ENCODE peak calls at places on chromosomes 13 and 19, in seven cellular contexts. One of them, this sample, is unnamed.

GRCh38 chr13:41488124-41488523 is 30.8 kb downstream of the RGCC start:
- DNase-seq in CD4-positive, alpha-beta memory T cell: no peak
- DNase-seq in lower lobe of right lung: no peak
- DNase-seq in hepatocyte: no peak
- DNase-seq in vagina: no peak
- DNase-seq in CD8-positive, alpha-beta memory T cell: no peak
- DNase-seq in small intestine: no peak
- DNase-seq in this sample: no peak

GRCh38 chr13:40776232-40776631 is 5.2 kb upstream of the MRPS31 start:
- DNase-seq in CD8-positive, alpha-beta memory T cell: no peak
- DNase-seq in lower lobe of right lung: no peak
- DNase-seq in small intestine: no peak
- DNase-seq in hepatocyte: no peak
- DNase-seq in vagina: no peak
- DNase-seq in CD4-positive, alpha-beta memory T cell: no peak
- DNase-seq in this sample: no peak

GRCh38 chr13:23510544-23510916 is 59.7 kb upstream of the TNFRSF19 start:
- DNase-seq in vagina: no peak
- DNase-seq in CD4-positive, alpha-beta memory T cell: no peak
- DNase-seq in small intestine: no peak
- DNase-seq in CD8-positive, alpha-beta memory T cell: no peak
- DNase-seq in lower lobe of right lung: no peak
- DNase-seq in hepatocyte: no peak
- DNase-seq in this sample: no peak

GRCh38 chr13:31930901-31931522 is 100.6 kb upstream of the FRY start:
- DNase-seq in vagina: no peak
- DNase-seq in hepatocyte: peak
- DNase-seq in small intestine: peak
- DNase-seq in CD8-positive, alpha-beta memory T cell: no peak
- DNase-seq in CD4-positive, alpha-beta memory T cell: no peak
- DNase-seq in lower lobe of right lung: no peak
- DNase-seq in this sample: no peak

GRCh38 chr13:24244802-24245201 is 64.6 kb upstream of the C1QTNF9 start:
- DNase-seq in vagina: no peak
- DNase-seq in hepatocyte: no peak
- DNase-seq in lower lobe of right lung: no peak
- DNase-seq in CD8-positive, alpha-beta memory T cell: no peak
- DNase-seq in CD4-positive, alpha-beta memory T cell: no peak
- DNase-seq in small intestine: no peak
- DNase-seq in this sample: no peak

GRCh38 chr13:34719060-34719875 is 222.8 kb upstream of the NBEA start:
- DNase-seq in CD8-positive, alpha-beta memory T cell: no peak
- DNase-seq in vagina: no peak
- DNase-seq in lower lobe of right lung: no peak
- DNase-seq in small intestine: no peak
- DNase-seq in CD4-positive, alpha-beta memory T cell: no peak
- DNase-seq in hepatocyte: no peak
- DNase-seq in this sample: no peak

GRCh38 chr13:40963927-40964326 is 55.2 kb downstream of the ELF1 start:
- DNase-seq in CD8-positive, alpha-beta memory T cell: no peak
- DNase-seq in small intestine: peak
- DNase-seq in CD4-positive, alpha-beta memory T cell: no peak
- DNase-seq in vagina: no peak
- DNase-seq in hepatocyte: peak
- DNase-seq in lower lobe of right lung: no peak
- DNase-seq in this sample: no peak

GRCh38 chr13:105105471-105105870 is 1430.0 kb downstream of the EFNB2 start:
- DNase-seq in hepatocyte: no peak
- DNase-seq in lower lobe of right lung: no peak
- DNase-seq in CD4-positive, alpha-beta memory T cell: no peak
- DNase-seq in small intestine: no peak
- DNase-seq in vagina: no peak
- DNase-seq in CD8-positive, alpha-beta memory T cell: no peak
- DNase-seq in this sample: no peak

GRCh38 chr13:42740753-42741152 is 40.6 kb upstream of the FAM216B start:
- DNase-seq in lower lobe of right lung: peak
- DNase-seq in CD8-positive, alpha-beta memory T cell: no peak
- DNase-seq in small intestine: peak
- DNase-seq in CD4-positive, alpha-beta memory T cell: no peak
- DNase-seq in hepatocyte: peak
- DNase-seq in vagina: no peak
- DNase-seq in this sample: no peak

GRCh38 chr19:53333071-53333465 is 481 bp upstream of the ZNF845 start:
- DNase-seq in lower lobe of right lung: peak
- DNase-seq in small intestine: no peak
- DNase-seq in CD8-positive, alpha-beta memory T cell: no peak
- DNase-seq in vagina: no peak
- DNase-seq in CD4-positive, alpha-beta memory T cell: no peak
- DNase-seq in hepatocyte: peak
- DNase-seq in this sample: peak

GRCh38 chr19:10878253-10878652 is 6.9 kb downstream of the CARM1 start:
- DNase-seq in CD4-positive, alpha-beta memory T cell: no peak
- DNase-seq in vagina: no peak
- DNase-seq in hepatocyte: no peak
- DNase-seq in small intestine: no peak
- DNase-seq in lower lobe of right lung: no peak
- DNase-seq in CD8-positive, alpha-beta memory T cell: no peak
- DNase-seq in this sample: peak

GRCh38 chr13:49443327-49443688 is 556 bp downstream of the CAB39L start:
- DNase-seq in vagina: no peak
- DNase-seq in lower lobe of right lung: no peak
- DNase-seq in hepatocyte: peak
- DNase-seq in small intestine: no peak
- DNase-seq in CD4-positive, alpha-beta memory T cell: no peak
- DNase-seq in CD8-positive, alpha-beta memory T cell: no peak
- DNase-seq in this sample: peak

GRCh38 chr13:33106656-33107402 is 90.6 kb downstream of the KL start:
- DNase-seq in CD4-positive, alpha-beta memory T cell: no peak
- DNase-seq in small intestine: no peak
- DNase-seq in CD8-positive, alpha-beta memory T cell: no peak
- DNase-seq in vagina: no peak
- DNase-seq in lower lobe of right lung: no peak
- DNase-seq in hepatocyte: no peak
- DNase-seq in this sample: no peak

GRCh38 chr19:8571006-8571411 is 6.2 kb downstream of the MYO1F start:
- DNase-seq in lower lobe of right lung: peak
- DNase-seq in small intestine: peak
- DNase-seq in CD8-positive, alpha-beta memory T cell: peak
- DNase-seq in hepatocyte: no peak
- DNase-seq in CD4-positive, alpha-beta memory T cell: peak
- DNase-seq in vagina: no peak
- DNase-seq in this sample: no peak

GRCh38 chr19:18698321-18699167 is 15.1 kb downstream of the CRTC1 start:
- DNase-seq in small intestine: no peak
- DNase-seq in CD4-positive, alpha-beta memory T cell: no peak
- DNase-seq in CD8-positive, alpha-beta memory T cell: no peak
- DNase-seq in vagina: no peak
- DNase-seq in hepatocyte: no peak
- DNase-seq in lower lobe of right lung: no peak
- DNase-seq in this sample: peak

GRCh38 chr19:52941941-52942370 is 18.7 kb upstream of the ZNF888 start:
- DNase-seq in vagina: no peak
- DNase-seq in CD8-positive, alpha-beta memory T cell: no peak
- DNase-seq in small intestine: peak
- DNase-seq in hepatocyte: peak
- DNase-seq in CD4-positive, alpha-beta memory T cell: no peak
- DNase-seq in lower lobe of right lung: peak
- DNase-seq in this sample: peak

GRCh38 chr19:5472303-5472702 is 17.1 kb downstream of the ZNRF4 start:
- DNase-seq in hepatocyte: no peak
- DNase-seq in small intestine: no peak
- DNase-seq in CD8-positive, alpha-beta memory T cell: no peak
- DNase-seq in vagina: no peak
- DNase-seq in CD4-positive, alpha-beta memory T cell: no peak
- DNase-seq in lower lobe of right lung: no peak
- DNase-seq in this sample: no peak
- H3K4me3 ChIP-seq in hepatocyte: no peak
- H3K4me3 ChIP-seq in small intestine: no peak
- H3K4me3 ChIP-seq in CD8-positive, alpha-beta memory T cell: no peak
- H3K4me3 ChIP-seq in vagina: no peak
- H3K4me3 ChIP-seq in CD4-positive, alpha-beta memory T cell: no peak
- H3K4me3 ChIP-seq in lower lobe of right lung: no peak
- H3K4me3 ChIP-seq in this sample: no peak

GRCh38 chr19:589693-590395 is at the start of gene HCN2:
- DNase-seq in CD4-positive, alpha-beta memory T cell: no peak
- DNase-seq in vagina: no peak
- DNase-seq in small intestine: no peak
- DNase-seq in CD8-positive, alpha-beta memory T cell: no peak
- DNase-seq in hepatocyte: no peak
- DNase-seq in lower lobe of right lung: no peak
- DNase-seq in this sample: no peak

GRCh38 chr19:590750-591098 is 1.0 kb downstream of the HCN2 start:
- DNase-seq in CD4-positive, alpha-beta memory T cell: no peak
- DNase-seq in hepatocyte: no peak
- DNase-seq in small intestine: no peak
- DNase-seq in lower lobe of right lung: no peak
- DNase-seq in CD8-positive, alpha-beta memory T cell: no peak
- DNase-seq in vagina: no peak
- DNase-seq in this sample: no peak

GRCh38 chr19:588758-589692 is 656 bp upstream of the HCN2 start:
- DNase-seq in CD4-positive, alpha-beta memory T cell: no peak
- DNase-seq in CD8-positive, alpha-beta memory T cell: no peak
- DNase-seq in small intestine: no peak
- DNase-seq in vagina: no peak
- DNase-seq in hepatocyte: no peak
- DNase-seq in lower lobe of right lung: no peak
- DNase-seq in this sample: peak

GRCh38 chr19:591099-591958 is 1.6 kb downstream of the HCN2 start:
- DNase-seq in lower lobe of right lung: no peak
- DNase-seq in hepatocyte: peak
- DNase-seq in CD8-positive, alpha-beta memory T cell: no peak
- DNase-seq in small intestine: no peak
- DNase-seq in CD4-positive, alpha-beta memory T cell: no peak
- DNase-seq in vagina: no peak
- DNase-seq in this sample: no peak

GRCh38 chr19:590396-590745 is 690 bp downstream of the HCN2 start:
- DNase-seq in vagina: no peak
- DNase-seq in CD4-positive, alpha-beta memory T cell: peak
- DNase-seq in lower lobe of right lung: no peak
- DNase-seq in hepatocyte: peak
- DNase-seq in small intestine: no peak
- DNase-seq in CD8-positive, alpha-beta memory T cell: no peak
- DNase-seq in this sample: no peak
- H3K4me3 ChIP-seq in vagina: no peak
- H3K4me3 ChIP-seq in CD4-positive, alpha-beta memory T cell: no peak
- H3K4me3 ChIP-seq in lower lobe of right lung: no peak
- H3K4me3 ChIP-seq in hepatocyte: no peak
- H3K4me3 ChIP-seq in small intestine: peak
- H3K4me3 ChIP-seq in CD8-positive, alpha-beta memory T cell: no peak
- H3K4me3 ChIP-seq in this sample: no peak

GRCh38 chr19:49823472-49823871 is 5.4 kb downstream of the MED25 start:
- DNase-seq in hepatocyte: no peak
- DNase-seq in CD8-positive, alpha-beta memory T cell: no peak
- DNase-seq in small intestine: no peak
- DNase-seq in vagina: no peak
- DNase-seq in CD4-positive, alpha-beta memory T cell: no peak
- DNase-seq in lower lobe of right lung: no peak
- DNase-seq in this sample: peak

GRCh38 chr19:49817964-49818690 is at the start of gene MED25:
- DNase-seq in lower lobe of right lung: peak
- DNase-seq in hepatocyte: peak
- DNase-seq in CD8-positive, alpha-beta memory T cell: peak
- DNase-seq in CD4-positive, alpha-beta memory T cell: peak
- DNase-seq in small intestine: peak
- DNase-seq in vagina: no peak
- DNase-seq in this sample: peak

GRCh38 chr19:49818691-49819331 is 722 bp downstream of the MED25 start:
- DNase-seq in vagina: no peak
- DNase-seq in CD8-positive, alpha-beta memory T cell: no peak
- DNase-seq in CD4-positive, alpha-beta memory T cell: no peak
- DNase-seq in small intestine: no peak
- DNase-seq in lower lobe of right lung: no peak
- DNase-seq in hepatocyte: peak
- DNase-seq in this sample: peak

GRCh38 chr19:49816616-49817015 is 1.5 kb upstream of the MED25 start:
- DNase-seq in vagina: no peak
- DNase-seq in lower lobe of right lung: peak
- DNase-seq in CD4-positive, alpha-beta memory T cell: no peak
- DNase-seq in small intestine: no peak
- DNase-seq in CD8-positive, alpha-beta memory T cell: no peak
- DNase-seq in hepatocyte: no peak
- DNase-seq in this sample: no peak

DNA sequence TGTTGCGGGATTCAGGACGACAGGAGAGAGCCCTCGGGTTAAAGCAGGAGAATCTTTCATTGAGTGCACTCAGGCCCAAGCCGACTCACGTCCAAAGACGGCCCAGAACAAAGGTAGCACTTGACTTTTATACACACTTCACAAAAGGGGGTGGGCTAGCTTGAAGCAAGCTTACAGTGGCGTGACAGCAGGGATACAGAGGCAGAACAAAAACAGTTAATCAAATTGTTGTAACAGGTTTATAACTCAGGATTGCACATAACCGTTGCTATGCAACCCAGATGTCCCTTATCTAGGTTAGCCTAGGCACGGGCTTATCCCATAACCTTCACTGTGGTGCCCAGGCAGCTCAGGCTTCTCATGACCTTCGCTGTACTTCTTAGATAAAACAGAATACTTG is 2.0 kb downstream of the MED25 start:
- DNase-seq in small intestine: peak
- DNase-seq in hepatocyte: peak
- DNase-seq in vagina: no peak
- DNase-seq in CD8-positive, alpha-beta memory T cell: no peak
- DNase-seq in lower lobe of right lung: no peak
- DNase-seq in CD4-positive, alpha-beta memory T cell: no peak
- DNase-seq in this sample: no peak
- H3K4me3 ChIP-seq in small intestine: no peak
- H3K4me3 ChIP-seq in hepatocyte: no peak
- H3K4me3 ChIP-seq in vagina: no peak
- H3K4me3 ChIP-seq in CD8-positive, alpha-beta memory T cell: no peak
- H3K4me3 ChIP-seq in lower lobe of right lung: no peak
- H3K4me3 ChIP-seq in CD4-positive, alpha-beta memory T cell: no peak
- H3K4me3 ChIP-seq in this sample: peak

GRCh38 chr13:55788548-55788947 is 1352.2 kb upstream of the PRR20A start:
- DNase-seq in CD4-positive, alpha-beta memory T cell: no peak
- DNase-seq in small intestine: no peak
- DNase-seq in hepatocyte: no peak
- DNase-seq in vagina: no peak
- DNase-seq in CD8-positive, alpha-beta memory T cell: no peak
- DNase-seq in lower lobe of right lung: no peak
- DNase-seq in this sample: no peak

DNA sequence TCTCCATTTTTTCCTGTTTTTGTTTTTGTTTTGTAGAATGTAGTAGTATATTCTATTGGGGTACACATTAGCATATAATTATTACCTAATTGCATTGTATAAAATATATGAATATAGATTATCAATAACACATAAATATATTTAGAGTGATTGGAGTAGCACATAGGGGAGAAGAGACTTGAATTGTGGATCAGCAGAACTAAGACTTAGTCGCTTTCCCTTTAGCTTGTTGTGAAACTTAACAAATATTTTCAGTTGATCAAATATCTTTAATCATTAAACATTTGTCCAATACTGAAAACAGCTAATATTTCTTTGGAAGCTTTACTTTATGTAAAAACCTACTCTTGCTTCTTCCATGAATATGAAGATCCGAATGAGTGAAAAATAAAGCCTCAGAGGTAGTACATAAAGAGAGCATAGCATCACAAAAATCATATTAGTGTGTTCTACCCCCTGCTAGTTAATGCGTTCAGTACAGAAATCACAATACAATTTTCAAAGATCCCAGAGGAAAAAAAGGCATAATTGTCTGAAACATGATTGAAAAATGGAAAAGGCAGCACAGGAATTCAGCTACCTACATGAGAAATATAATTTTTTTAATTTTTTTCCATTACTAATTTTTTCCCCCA is 1348.1 kb upstream of the PRR20A start:
- DNase-seq in CD8-positive, alpha-beta memory T cell: no peak
- DNase-seq in hepatocyte: no peak
- DNase-seq in vagina: no peak
- DNase-seq in lower lobe of right lung: no peak
- DNase-seq in CD4-positive, alpha-beta memory T cell: no peak
- DNase-seq in small intestine: no peak
- DNase-seq in this sample: no peak
- H3K4me3 ChIP-seq in CD8-positive, alpha-beta memory T cell: no peak
- H3K4me3 ChIP-seq in hepatocyte: no peak
- H3K4me3 ChIP-seq in vagina: no peak
- H3K4me3 ChIP-seq in lower lobe of right lung: no peak
- H3K4me3 ChIP-seq in CD4-positive, alpha-beta memory T cell: no peak
- H3K4me3 ChIP-seq in small intestine: no peak
- H3K4me3 ChIP-seq in this sample: no peak

This sample was measured in OCI-LY7.